ENCODE peak calls at places on chromosomes 12 and 14, in four cellular contexts. U is astrocyte, L is endothelial cell of umbilical vein, P is hepatocyte. J is an unnamed sample. For H3K4me1, the result is how much of the 10 kb centered on the place peaks cover.

GRCh38 chr14:31950760-31951637 is 126.1 kb upstream of the ARHGAP5 start:
- DNase-seq in U (peak), P (peak), L (no peak), J (no peak)

GRCh38 chr12:3101309-3102022 is 24.3 kb downstream of the TSPAN9 start:
- DNase-seq in L (no peak), U (peak), P (no peak), J (no peak)

GRCh38 chr12:102197789-102198188 is at the start of gene PMCH:
- DNase-seq in L (peak), P (no peak), U (peak), J (no peak)

GRCh38 chr12:94240171-94240570 is 91.8 kb downstream of the PLXNC1 start:
- DNase-seq in P (no peak), U (no peak), L (no peak), J (no peak)

GRCh38 chr12:2098852-2099251 is 46.1 kb downstream of the CACNA1C start:
- DNase-seq in P (no peak), L (no peak), U (no peak), J (no peak)

GRCh38 chr12:104064842-104065441 is 611 bp downstream of the HCFC2 start:
- DNase-seq in L (peak), U (no peak), P (peak), J (peak)

GRCh38 chr12:84077692-84078091 is 834.9 kb downstream of the SLC6A15 start:
- DNase-seq in U (no peak), P (no peak), L (no peak), J (no peak)

GRCh38 chr12:29676676-29677075 is 107.1 kb downstream of the TMTC1 start:
- DNase-seq in L (no peak), P (no peak), U (no peak), J (no peak)

GRCh38 chr12:81546811-81547210 is 212.3 kb downstream of the PPFIA2 start:
- DNase-seq in U (no peak), L (no peak), P (no peak), J (no peak)

GRCh38 chr12:123242083-123242904 is 9.1 kb downstream of the MTRFR start:
- DNase-seq in P (peak), L (peak), U (no peak), J (no peak)

GRCh38 chr12:42696424-42697149 is 107.0 kb upstream of the PRICKLE1 start:
- DNase-seq in P (peak), U (peak), L (peak), J (no peak)

GRCh38 chr14:95329941-95330340 is 10.2 kb upstream of the CLMN start:
- DNase-seq in U (no peak), P (no peak), L (no peak), J (no peak)

GRCh38 chr12:117328556-117329100 is 32.8 kb downstream of the NOS1 start:
- DNase-seq in L (no peak), U (no peak), P (no peak), J (no peak)

GRCh38 chr12:85489194-85489593 is 209.2 kb downstream of the ALX1 start:
- DNase-seq in U (no peak), P (no peak), L (no peak), J (no peak)

GRCh38 chr14:68947802-68948201 is 31.3 kb downstream of the ACTN1 start:
- DNase-seq in L (no peak), U (no peak), P (peak), J (no peak)

GRCh38 chr12:10941369-10941768 is 2.3 kb upstream of the TAS2R14 start:
- DNase-seq in L (no peak), P (no peak), U (no peak), J (no peak)

GRCh38 chr12:6620137-6620884 is 13.1 kb upstream of the CHD4 start:
- DNase-seq in P (peak), U (peak), L (peak), J (no peak)

GRCh38 chr12:65834146-65834935 is 10.1 kb downstream of the HMGA2 start:
- DNase-seq in U (no peak), P (no peak), L (no peak), J (no peak)

DNA sequence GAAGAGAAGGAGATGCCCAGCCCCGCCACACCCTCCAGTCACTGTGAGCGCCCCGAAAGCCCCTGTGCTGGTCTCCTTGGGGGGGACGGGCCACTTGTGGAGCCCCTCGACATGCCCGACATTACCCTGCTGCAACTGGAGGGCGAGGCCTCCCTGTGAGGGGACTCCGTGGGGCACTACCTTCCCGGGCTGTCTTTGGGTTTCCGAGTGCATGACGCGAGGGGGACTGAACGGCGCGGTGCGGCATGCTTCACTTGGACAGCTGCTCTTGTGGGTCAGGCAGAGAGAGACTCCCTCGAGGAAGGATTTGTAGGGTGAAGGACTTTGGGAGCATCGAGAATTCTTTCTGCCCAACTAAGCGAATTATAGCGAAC is 1.1 kb downstream of the CCDC184 start:
- DNase-seq in P (no peak), L (no peak), U (no peak), J (no peak)
- TF ChIP-seq EZH2 in P (peak), L (peak), U (peak), J (no peak)

GRCh38 chr12:132163041-132163910 is 19.0 kb downstream of the NOC4L start:
- DNase-seq in L (no peak), U (no peak), P (no peak), J (no peak)

GRCh38 chr12:132161796-132162507 is 17.7 kb downstream of the NOC4L start:
- DNase-seq in L (no peak), U (no peak), P (no peak), J (no peak)

GRCh38 chr12:132163911-132164288 is 19.6 kb downstream of the NOC4L start:
- DNase-seq in U (no peak), L (no peak), P (no peak), J (no peak)

GRCh38 chr12:132161046-132161781 is 17.0 kb downstream of the NOC4L start:
- DNase-seq in U (peak), P (no peak), L (no peak), J (no peak)

DNA sequence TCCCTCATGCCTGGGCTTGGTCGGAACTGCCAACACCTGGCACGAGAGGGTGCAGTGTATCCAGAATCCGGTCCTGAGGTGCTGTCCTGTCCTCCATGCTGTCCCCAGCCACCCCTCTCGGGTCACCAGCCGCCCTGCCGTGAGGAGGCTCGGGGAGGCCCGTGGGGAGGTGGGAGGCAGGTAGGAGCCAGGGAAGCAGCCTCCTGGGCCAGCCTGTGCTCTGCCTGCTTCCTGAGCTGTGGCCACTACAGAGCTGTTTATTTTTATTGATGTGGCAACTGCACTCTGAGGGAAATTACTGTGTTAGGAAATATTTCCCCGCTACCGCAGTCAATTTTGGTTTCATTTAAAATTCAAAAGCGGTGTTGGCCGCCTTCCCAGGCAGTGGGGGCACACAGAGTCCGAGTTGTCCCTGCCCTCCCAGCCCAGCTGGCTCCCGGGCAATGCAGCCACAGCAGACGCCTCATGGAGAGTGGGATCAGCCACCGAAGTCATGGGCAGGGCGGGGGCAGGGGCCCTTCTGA is 18.3 kb downstream of the NOC4L start:
- DNase-seq in L (no peak), P (no peak), U (peak), J (no peak)
- H3K4me3 ChIP-seq in L (no peak), P (no peak), U (no peak), J (no peak)

GRCh38 chr14:90551733-90552464 is 155.1 kb downstream of the CALM1 start:
- DNase-seq in P (no peak), U (no peak), L (no peak), J (no peak)

GRCh38 chr14:90552465-90553297 is 155.9 kb downstream of the CALM1 start:
- DNase-seq in U (no peak), L (no peak), P (no peak), J (no peak)

GRCh38 chr14:90554341-90554740 is 157.5 kb downstream of the CALM1 start:
- DNase-seq in P (no peak), U (no peak), L (no peak), J (no peak)

GRCh38 chr14:90553921-90554336 is 157.1 kb downstream of the CALM1 start:
- DNase-seq in L (no peak), U (no peak), P (no peak), J (no peak)

DNA sequence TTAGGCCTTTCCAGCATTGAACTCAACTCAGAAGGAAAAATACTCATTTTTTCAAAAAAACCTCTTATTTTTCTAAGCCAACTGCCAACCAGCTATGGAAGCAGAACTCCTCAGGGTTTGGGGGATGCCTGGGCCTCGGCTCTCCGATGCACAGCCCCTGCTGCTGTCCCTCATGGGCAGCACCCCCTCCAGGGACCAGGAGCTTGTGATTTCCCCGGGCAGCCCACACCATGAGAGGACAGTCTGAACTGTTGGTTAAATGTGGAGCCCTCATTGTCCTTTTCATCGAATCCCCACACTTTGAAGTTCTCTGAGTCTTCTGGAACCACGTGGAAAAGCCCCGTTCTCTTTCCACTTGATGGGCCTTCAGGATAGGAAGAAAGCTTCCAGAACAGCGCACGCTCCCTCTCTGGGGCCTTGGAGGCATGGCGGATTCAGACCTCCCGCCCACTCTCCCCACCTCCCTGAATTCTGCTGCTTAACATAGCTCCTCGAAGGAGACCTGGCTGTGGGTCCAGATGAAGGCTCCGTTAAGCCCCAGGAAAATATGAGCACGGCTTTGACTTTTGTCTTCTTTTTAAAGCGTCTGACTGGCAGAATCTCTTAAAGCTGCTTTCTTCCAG is 156.6 kb downstream of the CALM1 start:
- DNase-seq in L (no peak), P (no peak), U (no peak), J (no peak)
- H3K4me1 ChIP-seq in L (under half), P (under half), U (under half), J (under half)

GRCh38 chr12:110965574-110965973 is 45.2 kb upstream of the MYL2 start:
- DNase-seq in P (no peak), U (no peak), L (no peak), J (no peak)

GRCh38 chr12:110960795-110961194 is 40.4 kb upstream of the MYL2 start:
- DNase-seq in U (no peak), L (no peak), P (no peak), J (no peak)

GRCh38 chr12:110971189-110971920 is 51.0 kb upstream of the MYL2 start:
- DNase-seq in L (no peak), P (no peak), U (no peak), J (no peak)

DNA sequence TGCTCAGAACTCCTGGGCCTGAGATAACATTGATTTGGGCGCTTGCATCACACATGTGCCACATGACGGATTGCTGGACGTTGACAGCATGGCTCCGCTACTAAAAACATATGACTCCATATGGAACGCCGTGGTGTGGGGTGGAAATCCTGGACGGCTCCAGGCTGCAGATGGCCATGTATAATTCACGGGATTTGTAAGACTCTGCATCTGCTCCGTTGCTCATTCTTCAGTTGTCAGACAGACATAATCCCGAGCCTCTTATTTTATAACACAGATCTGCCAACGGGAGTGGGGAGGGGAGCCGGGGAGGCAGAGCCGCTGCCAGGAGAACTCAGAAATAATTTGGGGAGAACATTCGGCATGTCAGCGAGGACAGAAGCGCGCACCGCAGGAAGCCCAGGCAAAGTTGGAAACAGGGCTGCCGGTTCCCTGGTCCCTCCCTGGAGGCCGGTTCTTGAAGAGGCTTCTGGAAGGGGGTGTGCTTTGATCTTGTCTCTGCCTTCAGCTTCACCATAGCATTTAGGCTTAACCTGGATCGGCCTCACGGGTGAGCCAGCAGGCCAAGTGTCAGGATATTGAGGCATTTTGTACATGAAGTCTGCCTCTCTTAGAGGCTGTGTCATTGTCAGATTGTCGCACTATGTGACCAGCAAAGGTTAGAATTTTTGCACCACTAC is 45.8 kb upstream of the MYL2 start:
- DNase-seq in P (no peak), U (no peak), L (no peak), J (no peak)
- TF ChIP-seq EZH2 in P (no peak), U (no peak), L (no peak), J (no peak)

GRCh38 chr14:88613552-88614010 is 50.7 kb downstream of the ZC3H14 start:
- DNase-seq in L (peak), P (peak), U (peak), J (no peak)
- H3K4me3 ChIP-seq in L (no peak), P (no peak), U (peak), J (no peak)